ENCODE peak calls at places on chromosomes 1 and 21, in ten cellular contexts. G is fibroblast of lung; C is colonic mucosa; V is SJSA1; A is HCT116; N is pancreas; D is mesenchymal stem cell; Q is right lobe of liver; F is naive thymus-derived CD4-positive, alpha-beta T cell; P is Caco-2. K is an unnamed sample.

GRCh38 chr1:31708324-31708723 is 4.5 kb upstream of the COL16A1 start:
- DNase-seq in N (no peak), V (peak; percentile 86), A (no peak), P (no peak), D (peak; percentile 67), G (no peak), C (no peak), F (no peak), Q (no peak), K (no peak)

GRCh38 chr1:77060000-77060399 is 159.2 kb downstream of the PIGK start:
- DNase-seq in N (no peak), C (no peak), P (no peak), Q (no peak), D (no peak), F (no peak), V (no peak), A (no peak), G (no peak), K (peak; percentile 60)

GRCh38 chr1:109610609-109611307 is 8.7 kb downstream of the GNAT2 start:
- DNase-seq in C (no peak), A (no peak), Q (no peak), P (peak; percentile 43), D (peak; percentile 52), G (no peak), N (no peak), F (no peak), V (no peak), K (no peak)

GRCh38 chr1:229370601-229371021 is 27.8 kb upstream of the CCSAP start:
- DNase-seq in A (no peak), C (no peak), F (no peak), P (no peak), D (no peak), Q (no peak), V (no peak), G (no peak), N (no peak), K (no peak)

GRCh38 chr1:90561926-90562325 is 155.2 kb downstream of the BARHL2 start:
- DNase-seq in D (no peak), N (no peak), G (no peak), P (no peak), V (no peak), A (no peak), F (no peak), Q (no peak), C (no peak), K (no peak)

GRCh38 chr1:186326009-186326408 is 49.0 kb downstream of the TPR start:
- DNase-seq in C (no peak), N (no peak), G (no peak), P (no peak), D (no peak), Q (no peak), V (no peak), F (no peak), A (no peak), K (no peak)

GRCh38 chr21:44423312-44423821 is 31.9 kb upstream of the LRRC3 start:
- DNase-seq in P (no peak), F (no peak), Q (peak; percentile 12), C (no peak), G (no peak), N (peak; percentile 8), D (no peak), A (no peak), V (peak; percentile 36), K (no peak)

GRCh38 chr1:185735667-185736105 is 1.5 kb downstream of the HMCN1 start:
- DNase-seq in G (peak; percentile 5), N (no peak), F (no peak), V (no peak), Q (no peak), A (no peak), C (no peak), P (no peak), D (peak; percentile 32), K (no peak)

GRCh38 chr1:92886886-92887419 is 55.1 kb downstream of the RPL5 start:
- DNase-seq in D (no peak), C (peak; percentile 75), V (no peak), Q (peak; percentile 58), A (no peak), N (peak; percentile 76), F (no peak), G (no peak), P (peak; percentile 67), K (no peak)

GRCh38 chr1:171140466-171140865 is 44.6 kb upstream of the FMO2 start:
- DNase-seq in C (no peak), D (no peak), V (no peak), F (no peak), Q (no peak), N (no peak), G (no peak), P (no peak), A (no peak), K (no peak)

GRCh38 chr1:236524142-236524891 is 535 bp downstream of the LGALS8 start:
- DNase-seq in V (peak; percentile 53), G (peak; percentile 91), D (peak; percentile 95), C (peak; percentile 82), Q (peak; percentile 40), P (peak; percentile 73), A (peak; percentile 64), N (peak; percentile 63), F (peak; percentile 31), K (no peak)

GRCh38 chr1:223717695-223718363 is 5.5 kb downstream of the CAPN2 start:
- DNase-seq in D (no peak), G (no peak), P (no peak), C (no peak), N (no peak), V (no peak), F (no peak), Q (no peak), A (no peak), K (no peak)

GRCh38 chr1:223717123-223717522 is 4.8 kb downstream of the CAPN2 start:
- DNase-seq in V (no peak), P (no peak), C (no peak), A (no peak), D (no peak), Q (no peak), G (no peak), N (no peak), F (no peak), K (no peak)

GRCh38 chr1:223720987-223721591 is 8.8 kb downstream of the CAPN2 start:
- DNase-seq in G (peak; percentile 93), N (peak; percentile 42), A (no peak), P (peak; percentile 55), V (no peak), Q (peak; percentile 60), D (peak; percentile 95), F (no peak), C (peak; percentile 83), K (no peak)

GRCh38 chr1:223716302-223716862 is 4.0 kb downstream of the CAPN2 start:
- DNase-seq in Q (no peak), N (no peak), G (no peak), F (no peak), A (no peak), D (no peak), V (no peak), C (no peak), P (no peak), K (no peak)

GRCh38 chr1:223718850-223719249 is 6.5 kb downstream of the CAPN2 start:
- DNase-seq in N (no peak), C (no peak), A (no peak), P (peak; percentile 69), V (no peak), G (no peak), Q (no peak), F (no peak), D (no peak), K (no peak)
- H3K27me3 ChIP-seq in N (no peaks in the 10 kb centered on the region), C (no peaks in the 10 kb centered on the region), A (no peaks in the 10 kb centered on the region), P (no peaks in the 10 kb centered on the region), V (no peaks in the 10 kb centered on the region), G (no peaks in the 10 kb centered on the region), Q (no peaks in the 10 kb centered on the region), F (no peaks in the 10 kb centered on the region), D (no peaks in the 10 kb centered on the region), K (no peaks in the 10 kb centered on the region)

DNA sequence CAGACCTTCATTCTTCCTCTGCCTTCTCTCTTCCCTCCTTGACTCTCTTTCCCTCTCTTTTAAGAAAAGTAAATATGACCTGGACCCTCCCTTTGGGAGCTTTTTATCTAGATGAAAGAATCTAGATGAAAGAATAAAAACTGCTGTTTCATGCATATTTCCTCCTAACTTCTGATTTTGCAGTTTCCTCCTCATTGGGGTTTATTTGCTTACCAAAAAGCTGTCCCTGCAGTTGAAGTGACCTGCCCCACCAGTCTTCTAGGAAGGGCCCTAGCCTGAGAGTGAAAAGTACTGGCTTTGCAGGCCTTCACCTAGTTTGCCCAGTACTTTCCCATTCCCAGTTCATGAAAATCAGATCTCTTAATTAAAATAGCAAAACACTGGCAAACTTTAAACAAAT is 28.3 kb upstream of the CACYBP start:
- DNase-seq in P (no peak), F (no peak), N (no peak), A (no peak), V (no peak), C (no peak), D (no peak), G (no peak), Q (no peak), K (no peak)
- H3K4me1 ChIP-seq in P (peaks cover 9% of the 10 kb centered on the region), F (peaks cover 52% of the 10 kb centered on the region), N (no peaks in the 10 kb centered on the region), A (peaks cover 3% of the 10 kb centered on the region), V (peaks cover 61% of the 10 kb centered on the region), C (no peaks in the 10 kb centered on the region), D (peaks cover 7% of the 10 kb centered on the region), G (no peaks in the 10 kb centered on the region), Q (no peaks in the 10 kb centered on the region), K (peaks cover 39% of the 10 kb centered on the region)

GRCh38 chr21:33135925-33136324 is 66.0 kb downstream of the OLIG1 start:
- DNase-seq in Q (no peak), V (no peak), N (no peak), G (no peak), C (no peak), P (no peak), D (no peak), F (no peak), A (no peak), K (no peak)
- H3K27me3 ChIP-seq in Q (no peaks in the 10 kb centered on the region), V (peaks cover 40% of the 10 kb centered on the region), N (no peaks in the 10 kb centered on the region), G (peaks cover 27% of the 10 kb centered on the region), C (no peaks in the 10 kb centered on the region), P (no peaks in the 10 kb centered on the region), D (peaks cover 32% of the 10 kb centered on the region), F (no peaks in the 10 kb centered on the region), A (peaks cover 8% of the 10 kb centered on the region), K (no peaks in the 10 kb centered on the region)

GRCh38 chr1:12717301-12717838 is 1.5 kb downstream of the AADACL3 start:
- DNase-seq in G (no peak), C (no peak), Q (no peak), V (no peak), A (no peak), P (no peak), F (no peak), N (no peak), D (no peak), K (peak; percentile 62)
- H3K4me1 ChIP-seq in G (no peaks in the 10 kb centered on the region), C (no peaks in the 10 kb centered on the region), Q (no peaks in the 10 kb centered on the region), V (no peaks in the 10 kb centered on the region), A (no peaks in the 10 kb centered on the region), P (no peaks in the 10 kb centered on the region), F (no peaks in the 10 kb centered on the region), N (no peaks in the 10 kb centered on the region), D (no peaks in the 10 kb centered on the region), K (no peaks in the 10 kb centered on the region)

GRCh38 chr21:19340303-19340702 is 936.7 kb upstream of the TMPRSS15 start:
- DNase-seq in F (no peak), V (no peak), D (no peak), A (no peak), G (no peak), C (no peak), P (no peak), N (no peak), Q (no peak), K (no peak)
- H3K27me3 ChIP-seq in F (no peaks in the 10 kb centered on the region), V (no peaks in the 10 kb centered on the region), D (no peaks in the 10 kb centered on the region), A (no peaks in the 10 kb centered on the region), G (no peaks in the 10 kb centered on the region), C (no peaks in the 10 kb centered on the region), P (no peaks in the 10 kb centered on the region), N (no peaks in the 10 kb centered on the region), Q (no peaks in the 10 kb centered on the region), K (no peaks in the 10 kb centered on the region)

K was measured in esophagus muscularis mucosa.